ENCODE peak calls at places on chromosome 16, in nine cellular contexts. One of them, this sample, is unnamed.

GRCh38 chr16:86156155-86156554 is 257.2 kb downstream of the IRF8 start:
- DNase-seq in PC-9: no peak
- DNase-seq in mammary epithelial cell: no peak
- DNase-seq in PC-3: no peak
- DNase-seq in H1: no peak
- DNase-seq in GM23248: no peak
- DNase-seq in neural progenitor cell: peak
- DNase-seq in GM23338: no peak
- DNase-seq in fibroblast of lung: no peak
- DNase-seq in this sample: no peak

GRCh38 chr16:58128181-58128631 is 975 bp downstream of the CFAP20 start:
- DNase-seq in PC-9: no peak
- DNase-seq in mammary epithelial cell: no peak
- DNase-seq in PC-3: no peak
- DNase-seq in H1: no peak
- DNase-seq in GM23248: peak
- DNase-seq in neural progenitor cell: peak
- DNase-seq in GM23338: no peak
- DNase-seq in fibroblast of lung: no peak
- DNase-seq in this sample: no peak

GRCh38 chr16:70746040-70746707 is 54.8 kb downstream of the VAC14 start:
- DNase-seq in PC-9: no peak
- DNase-seq in mammary epithelial cell: peak
- DNase-seq in PC-3: peak
- DNase-seq in H1: no peak
- DNase-seq in GM23248: peak
- DNase-seq in neural progenitor cell: no peak
- DNase-seq in GM23338: no peak
- DNase-seq in fibroblast of lung: peak
- DNase-seq in this sample: peak

GRCh38 chr16:73058616-73059409 is 10.9 kb upstream of the ZFHX3 start:
- DNase-seq in PC-9: peak
- DNase-seq in mammary epithelial cell: peak
- DNase-seq in PC-3: peak
- DNase-seq in H1: no peak
- DNase-seq in GM23248: peak
- DNase-seq in neural progenitor cell: peak
- DNase-seq in GM23338: peak
- DNase-seq in fibroblast of lung: peak
- DNase-seq in this sample: peak

GRCh38 chr16:27315333-27316037 is 1.7 kb downstream of the IL4R start:
- DNase-seq in PC-9: peak
- DNase-seq in mammary epithelial cell: peak
- DNase-seq in PC-3: peak
- DNase-seq in H1: no peak
- DNase-seq in GM23248: peak
- DNase-seq in neural progenitor cell: peak
- DNase-seq in GM23338: peak
- DNase-seq in fibroblast of lung: peak
- DNase-seq in this sample: peak

GRCh38 chr16:84047626-84048025 is 5.0 kb upstream of the SLC38A8 start:
- DNase-seq in PC-9: no peak
- DNase-seq in mammary epithelial cell: no peak
- DNase-seq in PC-3: no peak
- DNase-seq in H1: no peak
- DNase-seq in GM23248: no peak
- DNase-seq in neural progenitor cell: no peak
- DNase-seq in GM23338: no peak
- DNase-seq in fibroblast of lung: no peak
- DNase-seq in this sample: no peak

GRCh38 chr16:58116046-58116445 is 13.1 kb downstream of the CFAP20 start:
- DNase-seq in PC-9: no peak
- DNase-seq in mammary epithelial cell: no peak
- DNase-seq in PC-3: no peak
- DNase-seq in H1: no peak
- DNase-seq in GM23248: no peak
- DNase-seq in neural progenitor cell: no peak
- DNase-seq in GM23338: no peak
- DNase-seq in fibroblast of lung: no peak
- DNase-seq in this sample: no peak

GRCh38 chr16:65119905-65120341 is 1.9 kb downstream of the CDH11 start:
- DNase-seq in PC-9: no peak
- DNase-seq in mammary epithelial cell: no peak
- DNase-seq in PC-3: peak
- DNase-seq in H1: no peak
- DNase-seq in GM23248: peak
- DNase-seq in neural progenitor cell: peak
- DNase-seq in GM23338: peak
- DNase-seq in fibroblast of lung: peak
- DNase-seq in this sample: peak

GRCh38 chr16:49528035-49528434 is 154.4 kb downstream of the C16orf78 start:
- DNase-seq in PC-9: no peak
- DNase-seq in mammary epithelial cell: no peak
- DNase-seq in PC-3: peak
- DNase-seq in H1: no peak
- DNase-seq in GM23248: peak
- DNase-seq in neural progenitor cell: no peak
- DNase-seq in GM23338: no peak
- DNase-seq in fibroblast of lung: peak
- DNase-seq in this sample: peak

GRCh38 chr16:13950821-13951547 is 31.0 kb downstream of the ERCC4 start:
- DNase-seq in PC-9: no peak
- DNase-seq in mammary epithelial cell: no peak
- DNase-seq in PC-3: no peak
- DNase-seq in H1: no peak
- DNase-seq in GM23248: no peak
- DNase-seq in neural progenitor cell: no peak
- DNase-seq in GM23338: no peak
- DNase-seq in fibroblast of lung: no peak
- DNase-seq in this sample: no peak

GRCh38 chr16:4089811-4090293 is 26.4 kb downstream of the ADCY9 start:
- DNase-seq in PC-9: no peak
- DNase-seq in mammary epithelial cell: no peak
- DNase-seq in PC-3: no peak
- DNase-seq in H1: no peak
- DNase-seq in GM23248: no peak
- DNase-seq in neural progenitor cell: peak
- DNase-seq in GM23338: no peak
- DNase-seq in fibroblast of lung: no peak
- DNase-seq in this sample: no peak
- H3K4me2 ChIP-seq in PC-9: no peak
- H3K4me2 ChIP-seq in mammary epithelial cell: no peak
- H3K4me2 ChIP-seq in PC-3: no peak
- H3K4me2 ChIP-seq in H1: no peak
- H3K4me2 ChIP-seq in GM23248: no peak
- H3K4me2 ChIP-seq in neural progenitor cell: peak
- H3K4me2 ChIP-seq in GM23338: no peak
- H3K4me2 ChIP-seq in fibroblast of lung: peak
- H3K4me2 ChIP-seq in this sample: no peak

GRCh38 chr16:2216330-2216729 is 1.7 kb upstream of the PGP start:
- DNase-seq in PC-9: no peak
- DNase-seq in mammary epithelial cell: no peak
- DNase-seq in PC-3: no peak
- DNase-seq in H1: no peak
- DNase-seq in GM23248: no peak
- DNase-seq in neural progenitor cell: no peak
- DNase-seq in GM23338: no peak
- DNase-seq in fibroblast of lung: no peak
- DNase-seq in this sample: no peak

GRCh38 chr16:2213817-2214720 is 571 bp downstream of the PGP start:
- DNase-seq in PC-9: no peak
- DNase-seq in mammary epithelial cell: no peak
- DNase-seq in PC-3: no peak
- DNase-seq in H1: no peak
- DNase-seq in GM23248: peak
- DNase-seq in neural progenitor cell: peak
- DNase-seq in GM23338: peak
- DNase-seq in fibroblast of lung: no peak
- DNase-seq in this sample: no peak

GRCh38 chr16:2211923-2212347 is 1.3 kb upstream of the BRICD5 start:
- DNase-seq in PC-9: no peak
- DNase-seq in mammary epithelial cell: no peak
- DNase-seq in PC-3: no peak
- DNase-seq in H1: no peak
- DNase-seq in GM23248: no peak
- DNase-seq in neural progenitor cell: no peak
- DNase-seq in GM23338: no peak
- DNase-seq in fibroblast of lung: no peak
- DNase-seq in this sample: no peak

GRCh38 chr16:2212362-2213324 is 2.0 kb upstream of the BRICD5 start:
- DNase-seq in PC-9: peak
- DNase-seq in mammary epithelial cell: peak
- DNase-seq in PC-3: peak
- DNase-seq in H1: no peak
- DNase-seq in GM23248: no peak
- DNase-seq in neural progenitor cell: no peak
- DNase-seq in GM23338: no peak
- DNase-seq in fibroblast of lung: no peak
- DNase-seq in this sample: no peak

GRCh38 chr16:2214721-2214970 is at the start of gene PGP:
- DNase-seq in PC-9: no peak
- DNase-seq in mammary epithelial cell: no peak
- DNase-seq in PC-3: no peak
- DNase-seq in H1: no peak
- DNase-seq in GM23248: no peak
- DNase-seq in neural progenitor cell: no peak
- DNase-seq in GM23338: no peak
- DNase-seq in fibroblast of lung: no peak
- DNase-seq in this sample: no peak
- TF ChIP-seq EZH2 in PC-9: no peak
- TF ChIP-seq EZH2 in mammary epithelial cell: no peak
- TF ChIP-seq EZH2 in PC-3: no peak
- TF ChIP-seq EZH2 in H1: no peak
- TF ChIP-seq EZH2 in GM23248: no peak
- TF ChIP-seq EZH2 in neural progenitor cell: no peak
- TF ChIP-seq EZH2 in GM23338: no peak
- TF ChIP-seq EZH2 in fibroblast of lung: no peak
- TF ChIP-seq EZH2 in this sample: no peak

GRCh38 chr16:4538386-4539235 is at the start of gene CDIP1:
- DNase-seq in PC-9: peak
- DNase-seq in mammary epithelial cell: peak
- DNase-seq in PC-3: peak
- DNase-seq in H1: peak
- DNase-seq in GM23248: peak
- DNase-seq in neural progenitor cell: peak
- DNase-seq in GM23338: peak
- DNase-seq in fibroblast of lung: peak
- DNase-seq in this sample: peak
- H2AFZ ChIP-seq in PC-9: peak
- H2AFZ ChIP-seq in mammary epithelial cell: peak
- H2AFZ ChIP-seq in PC-3: peak
- H2AFZ ChIP-seq in H1: peak
- H2AFZ ChIP-seq in GM23248: peak
- H2AFZ ChIP-seq in neural progenitor cell: peak
- H2AFZ ChIP-seq in GM23338: peak
- H2AFZ ChIP-seq in fibroblast of lung: peak
- H2AFZ ChIP-seq in this sample: peak

DNA sequence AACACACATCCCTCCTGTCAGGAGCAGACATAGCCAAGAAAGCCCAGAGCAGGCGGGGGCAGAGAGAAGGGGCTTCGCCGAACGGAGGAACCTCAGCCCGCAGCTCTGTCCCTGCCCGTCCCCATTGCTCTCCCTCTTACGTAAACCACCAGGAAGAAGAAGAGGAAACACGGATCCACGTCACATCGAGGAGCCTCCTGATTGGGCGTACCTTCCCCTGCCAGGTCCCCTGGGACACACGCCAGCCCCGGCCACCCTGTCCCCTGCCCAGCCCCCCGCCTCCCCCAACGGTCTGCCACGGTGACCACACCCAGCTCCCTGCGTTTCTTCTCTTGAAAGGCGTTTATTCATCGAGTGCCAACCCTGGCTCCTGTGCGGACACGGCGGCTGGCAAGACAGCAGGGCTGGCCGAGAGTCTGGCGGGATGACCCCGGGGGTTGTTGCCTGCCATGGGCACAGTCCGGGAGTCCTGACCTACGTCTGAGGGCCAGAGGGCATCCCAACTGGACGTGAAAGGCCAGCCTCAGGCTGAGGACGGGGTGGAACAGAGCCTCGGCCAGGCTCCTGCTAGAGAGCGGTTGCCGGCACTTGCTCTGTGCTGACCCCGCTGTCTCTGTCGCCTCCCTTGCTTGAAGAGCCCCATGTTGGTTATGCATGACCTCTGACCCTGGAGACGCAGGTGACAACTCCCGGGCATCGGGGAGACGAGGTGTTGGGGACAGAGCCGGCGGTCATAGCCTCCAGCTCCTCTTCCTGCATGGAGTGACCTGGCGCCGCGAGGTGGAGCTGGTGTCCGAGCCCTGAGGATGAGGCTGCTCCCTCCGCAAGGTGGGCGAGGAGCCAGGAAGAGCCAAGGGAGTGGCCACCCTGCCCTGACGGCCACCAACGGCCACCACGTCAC is 40.6 kb upstream of the ACSF3 start:
- DNase-seq in PC-9: peak
- DNase-seq in mammary epithelial cell: peak
- DNase-seq in PC-3: peak
- DNase-seq in H1: no peak
- DNase-seq in GM23248: peak
- DNase-seq in neural progenitor cell: no peak
- DNase-seq in GM23338: no peak
- DNase-seq in fibroblast of lung: peak
- DNase-seq in this sample: peak
- H3K4me2 ChIP-seq in PC-9: no peak
- H3K4me2 ChIP-seq in mammary epithelial cell: peak
- H3K4me2 ChIP-seq in PC-3: peak
- H3K4me2 ChIP-seq in H1: no peak
- H3K4me2 ChIP-seq in GM23248: peak
- H3K4me2 ChIP-seq in neural progenitor cell: no peak
- H3K4me2 ChIP-seq in GM23338: no peak
- H3K4me2 ChIP-seq in fibroblast of lung: peak
- H3K4me2 ChIP-seq in this sample: peak